ENCODE peak calls at places on chromosomes 2 and 18, in ten cellular contexts. W, B, U, N, I, Y, A, E, V and O are unnamed samples.

GRCh38 chr2:75277111-75277510 is 77.8 kb upstream of the TACR1 start:
- DNase-seq in W (no peak), B (peak; percentile 33), U (no peak), N (no peak), I (no peak), Y (no peak), A (no peak), E (no peak), V (no peak), O (no peak)

GRCh38 chr2:107108556-107108955 is 222.6 kb upstream of the ST6GAL2 start:
- DNase-seq in W (no peak), B (peak; percentile 61), U (no peak), N (peak; percentile 83), I (no peak), Y (no peak), A (no peak), E (no peak), V (no peak), O (no peak)

GRCh38 chr2:210528716-210529115 is 27.7 kb upstream of the CPS1 start:
- DNase-seq in W (no peak), B (no peak), U (no peak), N (no peak), I (no peak), Y (no peak), A (no peak), E (no peak), V (no peak), O (no peak)

GRCh38 chr18:70289351-70290330 is 796 bp downstream of the SOCS6 start:
- DNase-seq in W (no peak), B (peak; percentile 45), U (no peak), N (no peak), I (peak; percentile 21), Y (no peak), A (no peak), E (no peak), V (no peak), O (no peak)

GRCh38 chr2:190468814-190469569 is 60.8 kb downstream of the MFSD6 start:
- DNase-seq in W (peak; percentile 35), B (peak; percentile 99), U (peak; percentile 99), N (peak; percentile 97), I (peak; percentile 25), Y (no peak), A (no peak), E (no peak), V (no peak), O (peak; percentile 83)

GRCh38 chr2:50658883-50659282 is 373.0 kb downstream of the NRXN1 start:
- DNase-seq in W (no peak), B (no peak), U (no peak), N (no peak), I (no peak), Y (no peak), A (no peak), E (no peak), V (no peak), O (no peak)

GRCh38 chr2:33518200-33518599 is 41.8 kb downstream of the RASGRP3 start:
- DNase-seq in W (no peak), B (no peak), U (no peak), N (no peak), I (no peak), Y (no peak), A (no peak), E (no peak), V (no peak), O (no peak)

GRCh38 chr2:217061916-217062315 is 202.1 kb upstream of the TNP1 start:
- DNase-seq in W (no peak), B (no peak), U (no peak), N (no peak), I (peak; percentile 33), Y (no peak), A (no peak), E (no peak), V (no peak), O (no peak)

GRCh38 chr2:112884869-112885502 is 26.0 kb upstream of the IL37 start:
- DNase-seq in W (peak; percentile 40), B (peak; percentile 34), U (no peak), N (peak; percentile 15), I (no peak), Y (peak; percentile 74), A (peak; percentile 41), E (peak; percentile 20), V (peak; percentile 10), O (no peak)

GRCh38 chr18:62407660-62408059 is 82.5 kb downstream of the TNFRSF11A start:
- DNase-seq in W (no peak), B (no peak), U (no peak), N (no peak), I (no peak), Y (no peak), A (no peak), E (no peak), V (no peak), O (no peak)